ENCODE peak calls at places on chromosomes 16 and 17, in five cellular contexts. One of them, this sample, is unnamed.

GRCh38 chr16:73125860-73126259 is 77.9 kb upstream of the ZFHX3 start:
- DNase-seq in LHCN-M2: peak
- DNase-seq in activated CD8-positive, alpha-beta memory T cell treated with anti-CD3 and anti-CD28 coated beads for 24 hours: no peak
- DNase-seq in EL: peak
- DNase-seq in GM12865: no peak
- DNase-seq in this sample: peak

GRCh38 chr17:28950017-28950751 is 1.1 kb downstream of the PHF12 start:
- DNase-seq in LHCN-M2: peak
- DNase-seq in EL: peak
- DNase-seq in GM12865: peak
- DNase-seq in activated CD8-positive, alpha-beta memory T cell treated with anti-CD3 and anti-CD28 coated beads for 24 hours: peak
- DNase-seq in this sample: peak

GRCh38 chr17:65455972-65456343 is 105.5 kb downstream of the AXIN2 start:
- DNase-seq in LHCN-M2: peak
- DNase-seq in activated CD8-positive, alpha-beta memory T cell treated with anti-CD3 and anti-CD28 coated beads for 24 hours: no peak
- DNase-seq in EL: no peak
- DNase-seq in GM12865: peak
- DNase-seq in this sample: peak

GRCh38 chr17:36072431-36073121 is 8.5 kb downstream of the CCL18 start:
- DNase-seq in LHCN-M2: peak
- DNase-seq in GM12865: peak
- DNase-seq in EL: peak
- DNase-seq in activated CD8-positive, alpha-beta memory T cell treated with anti-CD3 and anti-CD28 coated beads for 24 hours: peak
- DNase-seq in this sample: peak

GRCh38 chr17:28086519-28086918 is 44.0 kb downstream of the NLK start:
- DNase-seq in GM12865: no peak
- DNase-seq in LHCN-M2: peak
- DNase-seq in EL: peak
- DNase-seq in activated CD8-positive, alpha-beta memory T cell treated with anti-CD3 and anti-CD28 coated beads for 24 hours: no peak
- DNase-seq in this sample: peak

GRCh38 chr16:89633064-89633631 is 19.7 kb downstream of the DPEP1 start:
- DNase-seq in EL: peak
- DNase-seq in activated CD8-positive, alpha-beta memory T cell treated with anti-CD3 and anti-CD28 coated beads for 24 hours: no peak
- DNase-seq in GM12865: no peak
- DNase-seq in LHCN-M2: peak
- DNase-seq in this sample: peak

GRCh38 chr16:72099377-72099818 is 5.8 kb downstream of the DHX38 start:
- DNase-seq in GM12865: peak
- DNase-seq in EL: peak
- DNase-seq in LHCN-M2: peak
- DNase-seq in activated CD8-positive, alpha-beta memory T cell treated with anti-CD3 and anti-CD28 coated beads for 24 hours: no peak
- DNase-seq in this sample: peak

GRCh38 chr16:88489163-88489721 is 36.2 kb downstream of the ZFPM1 start:
- DNase-seq in activated CD8-positive, alpha-beta memory T cell treated with anti-CD3 and anti-CD28 coated beads for 24 hours: no peak
- DNase-seq in LHCN-M2: no peak
- DNase-seq in GM12865: no peak
- DNase-seq in EL: no peak
- DNase-seq in this sample: no peak

GRCh38 chr17:4822835-4823234 is 10.3 kb upstream of the MINK1 start:
- DNase-seq in EL: no peak
- DNase-seq in activated CD8-positive, alpha-beta memory T cell treated with anti-CD3 and anti-CD28 coated beads for 24 hours: no peak
- DNase-seq in GM12865: no peak
- DNase-seq in LHCN-M2: no peak
- DNase-seq in this sample: no peak

GRCh38 chr16:1333854-1334719 is 642 bp downstream of the BAIAP3 start:
- DNase-seq in LHCN-M2: no peak
- DNase-seq in GM12865: no peak
- DNase-seq in activated CD8-positive, alpha-beta memory T cell treated with anti-CD3 and anti-CD28 coated beads for 24 hours: no peak
- DNase-seq in EL: no peak
- DNase-seq in this sample: no peak

GRCh38 chr17:13001991-13002615 is 15.7 kb downstream of the ELAC2 start:
- DNase-seq in GM12865: no peak
- DNase-seq in LHCN-M2: no peak
- DNase-seq in EL: no peak
- DNase-seq in activated CD8-positive, alpha-beta memory T cell treated with anti-CD3 and anti-CD28 coated beads for 24 hours: no peak
- DNase-seq in this sample: no peak

GRCh38 chr17:43994272-43995149 is 9.9 kb upstream of the NAGS start:
- DNase-seq in LHCN-M2: peak
- DNase-seq in activated CD8-positive, alpha-beta memory T cell treated with anti-CD3 and anti-CD28 coated beads for 24 hours: peak
- DNase-seq in GM12865: peak
- DNase-seq in EL: peak
- DNase-seq in this sample: peak

GRCh38 chr17:80104321-80104955 is 3.1 kb downstream of the GAA start:
- DNase-seq in GM12865: no peak
- DNase-seq in activated CD8-positive, alpha-beta memory T cell treated with anti-CD3 and anti-CD28 coated beads for 24 hours: no peak
- DNase-seq in EL: no peak
- DNase-seq in LHCN-M2: no peak
- DNase-seq in this sample: peak

GRCh38 chr17:35189291-35189690 is 4.9 kb downstream of the SLC35G3 start:
- DNase-seq in EL: peak
- DNase-seq in activated CD8-positive, alpha-beta memory T cell treated with anti-CD3 and anti-CD28 coated beads for 24 hours: no peak
- DNase-seq in LHCN-M2: peak
- DNase-seq in GM12865: no peak
- DNase-seq in this sample: peak

GRCh38 chr17:61393904-61394629 is 5.6 kb upstream of the TBX2 start:
- DNase-seq in LHCN-M2: peak
- DNase-seq in EL: peak
- DNase-seq in GM12865: no peak
- DNase-seq in activated CD8-positive, alpha-beta memory T cell treated with anti-CD3 and anti-CD28 coated beads for 24 hours: no peak
- DNase-seq in this sample: no peak

GRCh38 chr17:61410100-61410551 is 10.5 kb downstream of the TBX2 start:
- DNase-seq in activated CD8-positive, alpha-beta memory T cell treated with anti-CD3 and anti-CD28 coated beads for 24 hours: peak
- DNase-seq in LHCN-M2: no peak
- DNase-seq in EL: no peak
- DNase-seq in GM12865: no peak
- DNase-seq in this sample: no peak

GRCh38 chr16:4372315-4372577 is 598 bp downstream of the VASN start:
- DNase-seq in GM12865: no peak
- DNase-seq in activated CD8-positive, alpha-beta memory T cell treated with anti-CD3 and anti-CD28 coated beads for 24 hours: peak
- DNase-seq in LHCN-M2: no peak
- DNase-seq in EL: no peak
- DNase-seq in this sample: no peak

GRCh38 chr17:18141210-18141803 is 32.8 kb downstream of the MYO15A start:
- DNase-seq in LHCN-M2: peak
- DNase-seq in EL: peak
- DNase-seq in GM12865: peak
- DNase-seq in activated CD8-positive, alpha-beta memory T cell treated with anti-CD3 and anti-CD28 coated beads for 24 hours: peak
- DNase-seq in this sample: peak

GRCh38 chr16:69404275-69404805 is 18.5 kb upstream of the TERF2 start:
- DNase-seq in EL: peak
- DNase-seq in LHCN-M2: peak
- DNase-seq in activated CD8-positive, alpha-beta memory T cell treated with anti-CD3 and anti-CD28 coated beads for 24 hours: peak
- DNase-seq in GM12865: no peak
- DNase-seq in this sample: peak

GRCh38 chr17:42683407-42684031 is 1.2 kb downstream of the CNTNAP1 start:
- DNase-seq in GM12865: peak
- DNase-seq in activated CD8-positive, alpha-beta memory T cell treated with anti-CD3 and anti-CD28 coated beads for 24 hours: no peak
- DNase-seq in EL: no peak
- DNase-seq in LHCN-M2: no peak
- DNase-seq in this sample: no peak

GRCh38 chr16:35691057-35691456 is 2231.6 kb downstream of the TP53TG3F start:
- DNase-seq in LHCN-M2: no peak
- DNase-seq in activated CD8-positive, alpha-beta memory T cell treated with anti-CD3 and anti-CD28 coated beads for 24 hours: no peak
- DNase-seq in EL: no peak
- DNase-seq in GM12865: no peak
- DNase-seq in this sample: no peak

GRCh38 chr17:75077490-75078096 is 10.2 kb upstream of the SLC16A5 start:
- DNase-seq in LHCN-M2: no peak
- DNase-seq in EL: no peak
- DNase-seq in GM12865: peak
- DNase-seq in activated CD8-positive, alpha-beta memory T cell treated with anti-CD3 and anti-CD28 coated beads for 24 hours: peak
- DNase-seq in this sample: no peak

GRCh38 chr17:40341808-40342574 is 22.5 kb downstream of the GJD3 start:
- DNase-seq in GM12865: no peak
- DNase-seq in LHCN-M2: peak
- DNase-seq in EL: peak
- DNase-seq in activated CD8-positive, alpha-beta memory T cell treated with anti-CD3 and anti-CD28 coated beads for 24 hours: no peak
- DNase-seq in this sample: no peak

GRCh38 chr17:7263801-7264078 is 1.5 kb upstream of the CLDN7 start:
- DNase-seq in EL: no peak
- DNase-seq in GM12865: no peak
- DNase-seq in activated CD8-positive, alpha-beta memory T cell treated with anti-CD3 and anti-CD28 coated beads for 24 hours: no peak
- DNase-seq in LHCN-M2: no peak
- DNase-seq in this sample: no peak

GRCh38 chr17:72984925-72985322 is 107.6 kb downstream of the SLC39A11 start:
- DNase-seq in GM12865: no peak
- DNase-seq in EL: peak
- DNase-seq in LHCN-M2: no peak
- DNase-seq in activated CD8-positive, alpha-beta memory T cell treated with anti-CD3 and anti-CD28 coated beads for 24 hours: no peak
- DNase-seq in this sample: peak

GRCh38 chr16:51154271-51155171 is 3.5 kb upstream of the SALL1 start:
- DNase-seq in GM12865: no peak
- DNase-seq in EL: no peak
- DNase-seq in LHCN-M2: no peak
- DNase-seq in activated CD8-positive, alpha-beta memory T cell treated with anti-CD3 and anti-CD28 coated beads for 24 hours: no peak
- DNase-seq in this sample: no peak

GRCh38 chr16:10984509-10984908 is 40.1 kb downstream of the CLEC16A start:
- DNase-seq in EL: peak
- DNase-seq in GM12865: peak
- DNase-seq in LHCN-M2: peak
- DNase-seq in activated CD8-positive, alpha-beta memory T cell treated with anti-CD3 and anti-CD28 coated beads for 24 hours: no peak
- DNase-seq in this sample: no peak

GRCh38 chr17:12958786-12959185 is 59.0 kb downstream of the ELAC2 start:
- DNase-seq in activated CD8-positive, alpha-beta memory T cell treated with anti-CD3 and anti-CD28 coated beads for 24 hours: no peak
- DNase-seq in GM12865: no peak
- DNase-seq in LHCN-M2: peak
- DNase-seq in EL: peak
- DNase-seq in this sample: peak

GRCh38 chr16:85430523-85431381 is 182.4 kb upstream of the GSE1 start:
- DNase-seq in EL: no peak
- DNase-seq in LHCN-M2: no peak
- DNase-seq in activated CD8-positive, alpha-beta memory T cell treated with anti-CD3 and anti-CD28 coated beads for 24 hours: peak
- DNase-seq in GM12865: no peak
- DNase-seq in this sample: no peak

GRCh38 chr17:79153367-79154130 is 78.9 kb downstream of the ENGASE start:
- DNase-seq in EL: no peak
- DNase-seq in GM12865: no peak
- DNase-seq in LHCN-M2: no peak
- DNase-seq in activated CD8-positive, alpha-beta memory T cell treated with anti-CD3 and anti-CD28 coated beads for 24 hours: no peak
- DNase-seq in this sample: no peak

GRCh38 chr17:9360610-9361571 is 214.7 kb downstream of the STX8 start:
- DNase-seq in activated CD8-positive, alpha-beta memory T cell treated with anti-CD3 and anti-CD28 coated beads for 24 hours: no peak
- DNase-seq in EL: peak
- DNase-seq in GM12865: no peak
- DNase-seq in LHCN-M2: peak
- DNase-seq in this sample: no peak

GRCh38 chr17:32941419-32942032 is 13.6 kb downstream of the TMEM98 start:
- DNase-seq in LHCN-M2: no peak
- DNase-seq in activated CD8-positive, alpha-beta memory T cell treated with anti-CD3 and anti-CD28 coated beads for 24 hours: no peak
- DNase-seq in GM12865: no peak
- DNase-seq in EL: no peak
- DNase-seq in this sample: no peak

GRCh38 chr17:32909787-32910369 is 18.1 kb upstream of the TMEM98 start:
- DNase-seq in LHCN-M2: peak
- DNase-seq in activated CD8-positive, alpha-beta memory T cell treated with anti-CD3 and anti-CD28 coated beads for 24 hours: peak
- DNase-seq in GM12865: peak
- DNase-seq in EL: peak
- DNase-seq in this sample: peak

GRCh38 chr16:71426880-71427615 is 14.8 kb downstream of the TLE7 start:
- DNase-seq in LHCN-M2: no peak
- DNase-seq in EL: no peak
- DNase-seq in activated CD8-positive, alpha-beta memory T cell treated with anti-CD3 and anti-CD28 coated beads for 24 hours: no peak
- DNase-seq in GM12865: no peak
- DNase-seq in this sample: no peak

GRCh38 chr16:86452451-86452850 is 57.9 kb upstream of the FOXF1 start:
- DNase-seq in GM12865: no peak
- DNase-seq in activated CD8-positive, alpha-beta memory T cell treated with anti-CD3 and anti-CD28 coated beads for 24 hours: no peak
- DNase-seq in EL: no peak
- DNase-seq in LHCN-M2: peak
- DNase-seq in this sample: no peak

GRCh38 chr16:88613293-88613692 is 25.1 kb upstream of the IL17C start:
- DNase-seq in activated CD8-positive, alpha-beta memory T cell treated with anti-CD3 and anti-CD28 coated beads for 24 hours: no peak
- DNase-seq in EL: no peak
- DNase-seq in GM12865: no peak
- DNase-seq in LHCN-M2: no peak
- DNase-seq in this sample: no peak

GRCh38 chr17:73929860-73930430 is 273.5 kb upstream of the RPL38 start:
- DNase-seq in activated CD8-positive, alpha-beta memory T cell treated with anti-CD3 and anti-CD28 coated beads for 24 hours: no peak
- DNase-seq in GM12865: no peak
- DNase-seq in LHCN-M2: no peak
- DNase-seq in EL: no peak
- DNase-seq in this sample: no peak

GRCh38 chr16:23836078-23836403 is 258 bp downstream of the PRKCB start:
- DNase-seq in activated CD8-positive, alpha-beta memory T cell treated with anti-CD3 and anti-CD28 coated beads for 24 hours: peak
- DNase-seq in EL: no peak
- DNase-seq in LHCN-M2: no peak
- DNase-seq in GM12865: no peak
- DNase-seq in this sample: no peak

GRCh38 chr17:47159315-47159714 is 29.8 kb downstream of the CDC27 start:
- DNase-seq in activated CD8-positive, alpha-beta memory T cell treated with anti-CD3 and anti-CD28 coated beads for 24 hours: no peak
- DNase-seq in GM12865: no peak
- DNase-seq in EL: no peak
- DNase-seq in LHCN-M2: no peak
- DNase-seq in this sample: no peak